ENCODE peak calls at places on chromosome 3, in ten cellular contexts. F is CD8-positive, alpha-beta T cell; D is NCI-H1092 treated with DMSO at 0.1 percent for 48 hours; B is activated CD4-positive, alpha-beta T cell treated with anti-CD3 and anti-CD28 coated beads for 24 hours; E is naive thymus-derived CD8-positive, alpha-beta T cell; C is cardiac muscle cell; K is HuH-7.5; W is NCI-H345; T is stimulated activated naive B cell treated with anti-CD40 and anti-IgM and Interleukin-4, amounts not matched to agents 10 μg/mL and 1 μg/mL and 100 μg/mL, for 72 hours; P is HT1080. X is an unnamed sample.

GRCh38 chr3:3615533-3615932 is 183.7 kb upstream of the LRRN1 start:
- DNase-seq in D (no peak), P (peak; percentile 48), W (no peak), E (no peak), C (no peak), K (no peak), B (no peak), F (no peak), T (no peak), X (no peak)

GRCh38 chr3:30680789-30681188 is 74.4 kb downstream of the TGFBR2 start:
- DNase-seq in T (no peak), W (no peak), D (no peak), E (no peak), F (no peak), K (no peak), B (no peak), C (no peak), P (no peak), X (peak; percentile 4)

GRCh38 chr3:127589600-127590281 is 792 bp downstream of the TPRA1 start:
- DNase-seq in B (no peak), D (no peak), K (peak; percentile 38), T (no peak), W (no peak), C (peak; percentile 28), E (no peak), P (no peak), F (peak; percentile 12), X (peak; percentile 26)

GRCh38 chr3:148930785-148931184 is 60.6 kb upstream of the GYG1 start:
- DNase-seq in E (no peak), C (no peak), F (no peak), B (no peak), D (no peak), W (no peak), T (no peak), K (no peak), P (peak; percentile 69), X (no peak)

GRCh38 chr3:107208100-107208499 is 169.1 kb upstream of the CCDC54 start:
- DNase-seq in E (no peak), D (peak; percentile 24), C (peak; percentile 72), W (no peak), P (peak; percentile 94), B (no peak), K (no peak), T (no peak), F (no peak), X (peak; percentile 3)

GRCh38 chr3:125261031-125261430 is 48.5 kb upstream of the SLC12A8 start:
- DNase-seq in F (no peak), P (no peak), E (no peak), W (peak; percentile 2), T (no peak), K (no peak), D (peak; percentile 66), C (no peak), B (no peak), X (peak; percentile 82)

GRCh38 chr3:155184027-155184426 is 103.9 kb downstream of the MME start:
- DNase-seq in T (no peak), C (no peak), B (no peak), F (no peak), D (no peak), E (no peak), K (no peak), P (no peak), W (no peak), X (no peak)

GRCh38 chr3:52535411-52536111 is 844 bp upstream of the UQCC5 start:
- DNase-seq in T (no peak), F (no peak), D (peak; percentile 7), W (no peak), P (no peak), E (no peak), B (no peak), K (no peak), C (no peak), X (no peak)

GRCh38 chr3:30198162-30198561 is 408.2 kb upstream of the TGFBR2 start:
- DNase-seq in B (no peak), C (peak; percentile 76), E (no peak), P (no peak), F (no peak), D (no peak), K (no peak), T (no peak), W (no peak), X (no peak)